ENCODE peak calls at places on chromosomes 7 and 10, in seven cellular contexts. D is HEK293T, F is WERI-Rb-1, H is SHP77, O is astrocyte of the hippocampus, W is A172, S is fibroblast of lung. M is an unnamed sample.
A peak's percentile ranks its signal among the peaks of the same experiment; 100 is the strongest.

GRCh38 chr7:139848274-139848673 is 19.2 kb downstream of the TBXAS1 start:
- DNase-seq in D (no peak), F (no peak), H (no peak), O (no peak), W (no peak), S (no peak), M (no peak)

GRCh38 chr10:125062244-125063208 is 97.8 kb downstream of the CTBP2 start:
- DNase-seq in D (no peak), F (no peak), H (no peak), O (no peak), W (no peak), S (no peak), M (no peak)

GRCh38 chr10:53843691-53844362 is 957.2 kb downstream of the PCDH15 start:
- DNase-seq in D (peak; percentile 6), F (no peak), H (no peak), O (peak; percentile 59), W (no peak), S (peak; percentile 52), M (no peak)

GRCh38 chr10:4687397-4687796 is 138.6 kb upstream of the AKR1E2 start:
- DNase-seq in D (no peak), F (no peak), H (no peak), O (peak; percentile 11), W (no peak), S (peak; percentile 45), M (no peak)

GRCh38 chr10:68550747-68551411 is 9.3 kb upstream of the TET1 start:
- DNase-seq in D (peak; percentile 69), F (peak; percentile 74), H (peak; percentile 38), O (peak; percentile 81), W (peak; percentile 83), S (peak; percentile 71), M (peak; percentile 59)

GRCh38 chr10:82267014-82267413 is 392.0 kb downstream of the NRG3 start:
- DNase-seq in D (no peak), F (no peak), H (no peak), O (peak; percentile 63), W (peak; percentile 35), S (peak; percentile 51), M (no peak)

GRCh38 chr7:9028012-9028411 is 594.6 kb downstream of the NXPH1 start:
- DNase-seq in D (no peak), F (no peak), H (no peak), O (peak; percentile 3), W (no peak), S (no peak), M (no peak)

GRCh38 chr10:124239134-124239533 is 145.7 kb upstream of the CHST15 start:
- DNase-seq in D (no peak), F (no peak), H (no peak), O (no peak), W (no peak), S (no peak), M (no peak)

GRCh38 chr7:1740214-1740613 is 70.1 kb downstream of the ELFN1 start:
- DNase-seq in D (no peak), F (no peak), H (no peak), O (no peak), W (no peak), S (no peak), M (no peak)

GRCh38 chr10:3781458-3782098 is 3.4 kb downstream of the KLF6 start:
- DNase-seq in D (no peak), F (no peak), H (no peak), O (peak; percentile 69), W (no peak), S (peak; percentile 67), M (peak; percentile 60)

GRCh38 chr10:18793951-18794350 is 134.7 kb downstream of the ARL5B start:
- DNase-seq in D (peak; percentile 14), F (no peak), H (no peak), O (peak; percentile 44), W (peak; percentile 57), S (peak; percentile 38), M (no peak)

GRCh38 chr10:131943021-131943814 is 38.5 kb downstream of the BNIP3 start:
- DNase-seq in D (peak; percentile 79), F (peak; percentile 60), H (no peak), O (peak; percentile 25), W (peak; percentile 22), S (no peak), M (peak; percentile 23)

GRCh38 chr10:84763965-84764364 is 435.6 kb downstream of the CCSER2 start:
- DNase-seq in D (no peak), F (no peak), H (no peak), O (no peak), W (no peak), S (no peak), M (no peak)

GRCh38 chr7:2019693-2020511 is 212.8 kb downstream of the MAD1L1 start:
- DNase-seq in D (no peak), F (peak; percentile 58), H (no peak), O (peak; percentile 85), W (peak; percentile 92), S (peak; percentile 94), M (peak; percentile 38)

GRCh38 chr7:138000081-138000701 is 1.7 kb downstream of the CREB3L2 start:
- DNase-seq in D (peak; percentile 46), F (no peak), H (peak; percentile 43), O (peak; percentile 87), W (peak; percentile 26), S (peak; percentile 96), M (no peak)

GRCh38 chr7:98283127-98283886 is 1.8 kb downstream of the BRI3 start:
- DNase-seq in D (no peak), F (no peak), H (no peak), O (peak; percentile 36), W (peak; percentile 46), S (peak; percentile 56), M (no peak)

GRCh38 chr10:23408330-23408976 is 30.4 kb upstream of the OTUD1 start:
- DNase-seq in D (peak; percentile 54), F (no peak), H (no peak), O (no peak), W (no peak), S (peak; percentile 5), M (no peak)

GRCh38 chr10:4208499-4208898 is 423.5 kb upstream of the KLF6 start:
- DNase-seq in D (no peak), F (no peak), H (no peak), O (no peak), W (no peak), S (no peak), M (no peak)

GRCh38 chr10:126599949-126600627 is 70.4 kb downstream of the C10orf90 start:
- DNase-seq in D (no peak), F (no peak), H (no peak), O (no peak), W (no peak), S (no peak), M (no peak)

GRCh38 chr7:75813781-75814236 is at the start of gene CCL24:
- DNase-seq in D (no peak), F (no peak), H (no peak), O (no peak), W (no peak), S (no peak), M (no peak)

GRCh38 chr7:157407512-157408257 is 70.9 kb downstream of the DNAJB6 start:
- DNase-seq in D (no peak), F (no peak), H (no peak), O (no peak), W (no peak), S (no peak), M (no peak)

GRCh38 chr10:91034494-91035157 is 113.7 kb upstream of the ANKRD1 start:
- DNase-seq in D (peak; percentile 21), F (no peak), H (no peak), O (peak; percentile 92), W (peak; percentile 38), S (peak; percentile 70), M (no peak)

GRCh38 chr7:155948845-155949244 is 136.6 kb upstream of the SHH start:
- DNase-seq in D (no peak), F (no peak), H (no peak), O (no peak), W (no peak), S (no peak), M (no peak)

GRCh38 chr7:135248546-135248945 is 14.9 kb downstream of the STRA8 start:
- DNase-seq in D (no peak), F (no peak), H (no peak), O (no peak), W (no peak), S (no peak), M (no peak)

GRCh38 chr7:125347264-125347663 is 417.6 kb upstream of the POT1 start:
- DNase-seq in D (no peak), F (no peak), H (no peak), O (no peak), W (no peak), S (no peak), M (no peak)